ENCODE peak calls at places on chromosomes 2 and 18, in six cellular contexts. I, V, Y, O, Z and B are unnamed samples.

GRCh38 chr2:75055820-75056675 is 97.6 kb downstream of the POLE4 start:
- DNase-seq in Z (no peak), I (no peak), O (peak), V (peak), Y (no peak), B (no peak)

GRCh38 chr2:225122582-225123486 is 80.6 kb upstream of the DOCK10 start:
- DNase-seq in O (no peak), Z (no peak), I (peak), V (no peak), Y (no peak), B (no peak)

GRCh38 chr2:3282056-3282998 is 95.3 kb downstream of the EIPR1 start:
- DNase-seq in O (peak), Y (no peak), I (peak), V (no peak), Z (no peak), B (peak)

GRCh38 chr2:238287702-238288649 is at the start of gene PER2:
- DNase-seq in Z (peak), V (peak), I (peak), Y (no peak), O (peak), B (peak)

GRCh38 chr2:85438291-85439110 is 20.0 kb downstream of the SH2D6 start:
- DNase-seq in Z (no peak), V (no peak), O (no peak), Y (no peak), I (no peak), B (peak)

GRCh38 chr2:26251893-26252292 is 7.2 kb downstream of the HADHB start:
- DNase-seq in Z (no peak), Y (no peak), V (no peak), I (peak), O (peak), B (no peak)

GRCh38 chr2:106192752-106193490 is 1.2 kb downstream of the UXS1 start:
- DNase-seq in Z (no peak), O (peak), Y (peak), V (peak), I (peak), B (no peak)

GRCh38 chr2:36967236-36967876 is 1.0 kb upstream of the STRN start:
- DNase-seq in O (no peak), Y (no peak), Z (no peak), I (no peak), V (peak), B (no peak)

GRCh38 chr2:134202361-134202760 is 51.5 kb upstream of the MGAT5 start:
- DNase-seq in Z (no peak), Y (no peak), O (peak), I (no peak), V (no peak), B (no peak)

GRCh38 chr2:98020516-98020915 is 24.8 kb upstream of the TMEM131 start:
- DNase-seq in Z (no peak), Y (no peak), V (no peak), O (no peak), I (no peak), B (no peak)

GRCh38 chr2:73925853-73926492 is 707 bp upstream of the DGUOK start:
- DNase-seq in V (no peak), Z (peak), I (no peak), Y (no peak), O (no peak), B (no peak)
- H3K4me3 ChIP-seq in V (peak), Z (no peak), I (peak), Y (peak), O (peak), B (peak)

GRCh38 chr2:151315381-151315903 is 26.0 kb upstream of the NMI start:
- DNase-seq in I (peak), Y (no peak), Z (no peak), V (no peak), O (peak), B (no peak)
- H3K4me3 ChIP-seq in I (no peak), Y (no peak), Z (no peak), V (no peak), O (peak), B (no peak)

DNA sequence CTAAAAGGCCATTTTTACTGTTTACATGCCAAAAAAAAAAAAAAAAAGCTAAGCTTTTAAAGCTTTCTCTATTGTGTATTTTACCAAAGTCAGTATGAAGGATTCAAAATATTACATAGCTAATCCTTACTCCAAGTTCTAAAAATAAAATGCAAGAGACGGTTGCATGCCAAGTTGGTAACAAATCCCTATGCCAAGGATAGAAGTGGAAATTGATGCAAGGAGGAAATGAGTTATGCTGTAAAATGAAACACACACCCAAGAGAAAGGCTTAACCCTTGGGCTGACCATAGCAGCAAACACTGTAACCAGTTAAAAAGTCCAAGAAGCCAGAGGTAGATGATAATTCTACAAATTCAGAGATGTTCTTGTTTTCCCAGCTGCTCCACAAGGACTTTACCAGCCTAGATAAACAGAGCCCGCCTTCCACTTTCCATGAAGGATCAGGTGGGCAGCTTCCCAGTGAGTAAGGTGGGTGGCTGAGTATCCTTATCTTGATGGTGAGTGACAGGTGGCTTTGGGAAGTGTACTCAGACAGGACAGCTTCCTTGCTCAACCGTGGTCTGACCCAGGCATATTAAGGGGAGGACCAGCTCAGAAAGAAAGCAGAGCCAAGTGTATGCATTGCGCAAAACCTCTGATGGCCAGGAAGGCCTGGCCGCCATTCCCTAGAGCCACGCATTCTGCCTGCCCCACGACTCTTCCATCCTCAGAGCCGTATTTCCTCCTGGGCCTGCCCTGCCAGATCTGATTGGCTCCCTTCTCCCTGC is 34.4 kb downstream of the ATP8B1 start:
- DNase-seq in V (no peak), Z (no peak), Y (no peak), O (peak), I (peak), B (no peak)
- H3K4me3 ChIP-seq in V (no peak), Z (no peak), Y (no peak), O (no peak), I (no peak), B (no peak)

GRCh38 chr2:230423851-230424458 is 8.0 kb downstream of the SP100 start:
- DNase-seq in V (peak), I (no peak), O (peak), Y (no peak), Z (no peak), B (no peak)
- H3K4me3 ChIP-seq in V (no peak), I (no peak), O (no peak), Y (no peak), Z (no peak), B (no peak)

GRCh38 chr2:176614049-176614448 is 344.8 kb downstream of the MTX2 start:
- DNase-seq in Y (no peak), V (no peak), O (no peak), Z (no peak), I (no peak), B (no peak)
- H3K4me3 ChIP-seq in Y (no peak), V (no peak), O (no peak), Z (no peak), I (no peak), B (no peak)